ENCODE peak calls at places on chromosomes 7 and 10, in seven cellular contexts. W is endothelial cell of umbilical vein, O is esophagus muscularis mucosa, P is tibial nerve, M is ovary, I is body of pancreas, G is A549. R is an unnamed sample.
A peak's percentile ranks its signal among the peaks of the same experiment; 100 is the strongest.

GRCh38 chr10:103676058-103676785 is 179.2 kb downstream of the SH3PXD2A start:
- DNase-seq in W (no peak), O (no peak), P (peak; percentile 82), M (no peak), I (peak; percentile 42), G (peak; percentile 58), R (no peak)

GRCh38 chr7:151126500-151127137 is 40.3 kb downstream of the AGAP3 start:
- DNase-seq in W (no peak), O (no peak), P (no peak), M (no peak), I (no peak), G (no peak), R (no peak)

GRCh38 chr10:16689227-16689626 is 128.0 kb downstream of the RSU1 start:
- DNase-seq in W (no peak), O (no peak), P (no peak), M (no peak), I (no peak), G (no peak), R (no peak)

GRCh38 chr10:88754272-88754671 is 5.5 kb upstream of the LIPN start:
- DNase-seq in W (peak; percentile 75), O (no peak), P (no peak), M (no peak), I (no peak), G (no peak), R (no peak)

GRCh38 chr10:126646101-126646500 is 24.4 kb downstream of the C10orf90 start:
- DNase-seq in W (no peak), O (no peak), P (no peak), M (no peak), I (no peak), G (no peak), R (no peak)

GRCh38 chr7:99308461-99309074 is 17.1 kb upstream of the ARPC1A start:
- DNase-seq in W (no peak), O (no peak), P (no peak), M (no peak), I (no peak), G (no peak), R (no peak)

GRCh38 chr7:121938429-121938996 is 65.6 kb downstream of the PTPRZ1 start:
- DNase-seq in W (no peak), O (no peak), P (no peak), M (no peak), I (no peak), G (no peak), R (no peak)

GRCh38 chr7:116505823-116506222 is 6.3 kb downstream of the CAV2 start:
- DNase-seq in W (no peak), O (no peak), P (no peak), M (no peak), I (no peak), G (no peak), R (no peak)

GRCh38 chr10:22219308-22219707 is 1.5 kb upstream of the EBLN1 start:
- DNase-seq in W (no peak), O (no peak), P (no peak), M (no peak), I (no peak), G (no peak), R (no peak)

GRCh38 chr7:116075351-116076145 is 45.0 kb upstream of the TFEC start:
- DNase-seq in W (no peak), O (no peak), P (no peak), M (no peak), I (no peak), G (peak; percentile 6), R (no peak)

GRCh38 chr7:34457329-34457728 is 200.7 kb upstream of the NPSR1 start:
- DNase-seq in W (no peak), O (no peak), P (no peak), M (no peak), I (no peak), G (no peak), R (no peak)

GRCh38 chr7:2070151-2070763 is 162.5 kb downstream of the MAD1L1 start:
- DNase-seq in W (no peak), O (no peak), P (no peak), M (no peak), I (no peak), G (no peak), R (no peak)

GRCh38 chr10:27884185-27884630 is 114.7 kb downstream of the ODAD2 start:
- DNase-seq in W (no peak), O (no peak), P (no peak), M (no peak), I (no peak), G (no peak), R (no peak)

GRCh38 chr10:81820418-81820817 is 54.6 kb upstream of the NRG3 start:
- DNase-seq in W (peak; percentile 7), O (no peak), P (no peak), M (no peak), I (no peak), G (peak; percentile 7), R (no peak)

DNA sequence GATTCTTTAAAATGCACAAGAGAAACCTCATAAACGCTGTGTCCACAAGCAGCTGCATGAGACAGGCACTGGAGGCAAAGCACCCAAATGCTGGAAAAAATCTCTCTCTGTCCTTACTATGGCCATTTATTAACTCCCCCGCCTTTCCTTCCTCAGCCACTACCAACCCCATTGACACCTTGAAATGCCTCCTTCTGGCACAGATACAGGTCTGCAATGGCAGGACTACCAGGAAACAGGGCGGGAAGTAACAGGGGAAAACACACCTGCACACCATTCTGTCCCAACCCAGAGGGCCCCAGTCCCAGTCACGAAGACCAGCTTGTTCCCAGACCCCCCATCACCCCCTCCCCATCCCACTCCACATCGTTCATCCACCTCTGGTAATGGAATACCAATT is 224.3 kb downstream of the PARD3 start:
- DNase-seq in W (no peak), O (no peak), P (no peak), M (no peak), I (peak; percentile 27), G (no peak), R (no peak)
- TF ChIP-seq POLR2A in W (no peak), O (no peak), P (no peak), M (no peak), I (no peak), G (no peak), R (no peak)

DNA sequence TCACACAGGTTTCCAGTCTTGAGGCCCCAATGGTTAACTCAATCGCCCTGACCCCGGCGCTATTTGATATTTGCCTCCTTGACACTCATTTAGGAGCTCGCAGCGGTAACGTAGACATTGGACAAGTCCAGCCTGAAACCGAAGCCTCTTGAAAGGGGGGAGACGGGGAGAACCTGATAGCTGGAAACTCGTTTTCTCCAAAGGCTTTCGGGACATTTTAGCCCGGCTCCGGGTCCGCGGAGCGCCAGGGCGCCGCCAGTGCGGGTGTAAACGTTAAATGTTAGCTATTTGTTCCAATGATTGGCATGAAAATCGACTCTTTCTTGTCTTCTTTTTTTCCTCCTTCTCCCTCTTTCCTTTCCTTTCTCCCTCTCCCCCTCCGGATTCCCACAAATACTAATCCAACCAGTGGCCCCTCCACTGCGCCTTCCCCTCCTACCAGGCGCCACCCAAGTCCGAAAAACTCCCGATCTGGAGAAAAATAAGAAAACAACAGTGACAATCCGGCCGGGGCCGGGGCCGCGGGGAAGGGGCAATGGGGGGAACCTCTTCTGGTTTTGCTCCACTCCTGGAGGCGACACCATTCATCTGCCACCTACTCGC is 17.2 kb upstream of the GATA3 start:
- DNase-seq in W (no peak), O (no peak), P (no peak), M (no peak), I (no peak), G (no peak), R (peak; percentile 34)
- H3K4me1 ChIP-seq in W (peaks cover 36% of the 10 kb centered on the region), O (peaks cover 48% of the 10 kb centered on the region), P (peaks cover 12% of the 10 kb centered on the region), M (peaks cover 3% of the 10 kb centered on the region), I (peaks cover 29% of the 10 kb centered on the region), G (peaks cover 16% of the 10 kb centered on the region), R (peaks cover 11% of the 10 kb centered on the region)

DNA sequence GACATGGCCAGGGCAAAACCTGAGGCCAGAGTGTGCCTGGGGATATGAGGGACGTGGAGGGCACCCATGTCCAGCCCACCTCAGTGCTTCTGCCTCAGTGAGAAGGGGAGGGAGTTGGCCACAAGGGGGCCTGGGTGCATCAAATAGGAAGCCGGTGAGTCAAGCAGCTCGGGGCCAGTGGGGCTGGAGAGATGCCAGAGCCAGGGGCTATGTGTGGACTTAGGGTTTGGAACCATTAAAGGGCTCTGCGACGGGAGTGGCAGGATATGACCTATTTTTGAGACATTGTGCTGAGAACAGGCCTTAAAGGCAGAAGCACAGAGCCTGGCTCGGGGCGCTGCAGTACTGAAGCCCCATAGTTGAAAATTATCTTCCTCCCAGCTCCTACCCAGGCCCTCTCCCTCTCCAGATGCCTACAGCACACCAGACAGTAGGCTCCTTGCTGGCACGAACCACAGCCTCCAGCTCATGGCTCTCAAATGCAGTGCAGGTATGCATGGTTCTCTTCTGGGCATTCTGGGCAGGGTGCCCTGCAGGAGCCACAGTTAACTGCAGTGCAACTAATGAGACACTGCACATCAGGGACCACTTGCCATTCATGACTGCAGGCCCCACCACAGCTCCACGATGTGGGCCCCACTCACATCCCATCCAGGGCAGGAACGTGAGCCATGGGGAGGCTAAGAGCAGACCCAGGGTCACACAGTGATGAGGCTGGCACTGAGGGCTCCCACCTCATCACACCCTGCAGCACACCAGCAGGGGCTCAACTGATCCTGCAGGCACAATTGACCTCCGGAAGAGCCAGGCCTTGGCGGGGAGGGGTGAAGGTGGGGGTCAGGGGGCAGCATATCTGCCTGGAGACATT is 7.2 kb upstream of the PGAM2 start:
- DNase-seq in W (peak; percentile 87), O (peak; percentile 96), P (peak; percentile 58), M (peak; percentile 89), I (peak; percentile 63), G (peak; percentile 70), R (peak; percentile 86)
- H3K27ac ChIP-seq in W (peak overlapping the region; percentile 95), O (peak overlapping the region; percentile 69), P (no peak overlapping the region), M (no peak overlapping the region), I (no peak overlapping the region), G (peak overlapping the region; percentile 51), R (peak overlapping the region; percentile 72)

DNA sequence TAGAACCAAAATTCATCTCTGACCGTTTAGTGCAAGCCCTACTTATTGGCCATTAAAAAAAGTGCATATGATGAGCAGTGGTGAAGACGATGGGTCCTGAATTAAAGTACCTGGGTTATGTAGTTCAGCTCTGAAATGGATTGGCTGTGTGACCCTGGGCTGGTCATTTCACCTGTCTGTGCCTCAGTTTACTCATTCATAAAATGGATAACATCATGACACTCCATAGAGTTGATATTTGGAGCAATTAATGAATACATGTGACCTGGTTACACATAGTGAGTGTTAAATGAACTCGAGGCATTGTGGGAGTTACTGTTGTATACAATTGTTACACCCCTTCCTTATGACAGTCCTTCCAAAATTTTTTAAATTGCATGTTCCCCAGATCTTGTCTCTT is 9.1 kb downstream of the MAP3K8 start:
- DNase-seq in W (no peak), O (no peak), P (no peak), M (no peak), I (no peak), G (no peak), R (no peak)
- TF ChIP-seq POLR2A in W (no peak), O (no peak), P (no peak), M (no peak), I (no peak), G (no peak), R (no peak)

DNA sequence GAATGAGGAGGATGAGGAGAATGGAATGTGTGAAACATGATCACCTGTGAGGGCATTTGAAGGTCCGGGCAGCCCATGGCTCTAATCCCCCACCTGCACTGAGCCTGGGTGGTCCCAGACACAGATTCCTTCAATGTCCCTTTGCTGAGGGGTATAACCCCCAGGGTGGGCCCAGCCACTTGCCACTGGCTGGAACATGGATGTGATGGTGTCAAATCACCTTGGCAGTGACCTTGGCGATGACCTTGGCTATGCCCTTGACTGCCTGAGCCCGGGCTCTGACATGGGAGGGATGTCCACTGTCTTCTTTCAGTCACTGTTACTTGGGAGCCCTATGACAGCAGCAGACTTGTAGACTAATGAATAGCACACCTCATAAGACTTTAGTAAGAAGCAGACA is 44.0 kb downstream of the PRKCQ start:
- DNase-seq in W (no peak), O (no peak), P (no peak), M (no peak), I (no peak), G (no peak), R (no peak)
- H3K4me1 ChIP-seq in W (no peaks in the 10 kb centered on the region), O (no peaks in the 10 kb centered on the region), P (no peaks in the 10 kb centered on the region), M (no peaks in the 10 kb centered on the region), I (no peaks in the 10 kb centered on the region), G (no peaks in the 10 kb centered on the region), R (no peaks in the 10 kb centered on the region)

GRCh38 chr10:59098387-59098786 is 78.1 kb upstream of the PHYHIPL start:
- DNase-seq in W (no peak), O (no peak), P (no peak), M (no peak), I (peak; percentile 29), G (no peak), R (no peak)
- H3K27ac ChIP-seq in W (no peak overlapping the region), O (peak overlapping the region; percentile 4), P (no peak overlapping the region), M (no peak overlapping the region), I (no peak overlapping the region), G (no peak overlapping the region), R (no peak overlapping the region)

R was measured in Peyer's patch.